ENCODE peak calls at places on chromosomes 12 and 14, in nine cellular contexts. Z is right cardiac atrium; H is CD8-positive, alpha-beta memory T cell; P is IMR-90; T is ascending aorta; K is pancreas; N is AG04450; G is fibroblast of lung; D is heart right ventricle. R is an unnamed sample. For H3K9me3, the result is how much of the 10 kb centered on the place peaks cover.

GRCh38 chr12:68237068-68237467 is 11.5 kb upstream of the IL26 start:
- DNase-seq in Z (no peak), H (no peak), P (no peak), T (no peak), K (no peak), N (no peak), G (peak), D (no peak), R (no peak)

GRCh38 chr12:82468563-82468962 is 110.2 kb downstream of the METTL25 start:
- DNase-seq in Z (no peak), H (no peak), P (no peak), T (no peak), K (no peak), N (no peak), G (no peak), D (no peak), R (no peak)

GRCh38 chr12:48350249-48351021 is at the start of gene ZNF641:
- DNase-seq in Z (peak), H (peak), P (peak), T (peak), K (peak), N (peak), G (peak), D (peak), R (peak)

GRCh38 chr12:64625243-64626077 is 15.2 kb downstream of the RASSF3 start:
- DNase-seq in Z (peak), H (no peak), P (peak), T (peak), K (peak), N (peak), G (peak), D (peak), R (peak)

GRCh38 chr14:24367506-24368214 is at the start of gene NFATC4:
- DNase-seq in Z (peak), H (no peak), P (peak), T (peak), K (peak), N (peak), G (peak), D (peak), R (peak)

GRCh38 chr14:45715946-45716345 is 462.9 kb upstream of the MIS18BP1 start:
- DNase-seq in Z (no peak), H (no peak), P (no peak), T (no peak), K (no peak), N (no peak), G (no peak), D (no peak), R (no peak)

GRCh38 chr14:95514131-95515079 is 2.0 kb downstream of the SYNE3 start:
- DNase-seq in Z (no peak), H (no peak), P (no peak), T (peak), K (no peak), N (no peak), G (no peak), D (no peak), R (no peak)

GRCh38 chr12:89469361-89469760 is 55.2 kb downstream of the GALNT4 start:
- DNase-seq in Z (no peak), H (no peak), P (peak), T (no peak), K (no peak), N (no peak), G (peak), D (no peak), R (no peak)

GRCh38 chr12:120007272-120007671 is 18.2 kb downstream of the BICDL1 start:
- DNase-seq in Z (no peak), H (peak), P (no peak), T (no peak), K (no peak), N (no peak), G (no peak), D (no peak), R (peak)

GRCh38 chr12:58656254-58657009 is 263.9 kb downstream of the LRIG3 start:
- DNase-seq in Z (no peak), H (no peak), P (no peak), T (no peak), K (no peak), N (no peak), G (no peak), D (no peak), R (no peak)

GRCh38 chr14:60656755-60657608 is 7.7 kb upstream of the SIX1 start:
- DNase-seq in Z (peak), H (no peak), P (peak), T (no peak), K (peak), N (no peak), G (peak), D (peak), R (peak)

GRCh38 chr12:112822056-112822455 is 30.5 kb downstream of the RPH3A start:
- DNase-seq in Z (no peak), H (no peak), P (no peak), T (no peak), K (no peak), N (no peak), G (no peak), D (no peak), R (no peak)

GRCh38 chr14:40760703-40761102 is 846.0 kb upstream of the LRFN5 start:
- DNase-seq in Z (no peak), H (no peak), P (no peak), T (no peak), K (no peak), N (no peak), G (no peak), D (no peak), R (no peak)

GRCh38 chr12:124412646-124413015 is 117.7 kb downstream of the RFLNA start:
- DNase-seq in Z (no peak), H (no peak), P (no peak), T (no peak), K (no peak), N (no peak), G (no peak), D (no peak), R (no peak)

GRCh38 chr14:31700282-31701074 is 139.3 kb downstream of the NUBPL start:
- DNase-seq in Z (no peak), H (no peak), P (no peak), T (no peak), K (no peak), N (no peak), G (no peak), D (no peak), R (no peak)

GRCh38 chr14:31705731-31706130 is 144.5 kb downstream of the NUBPL start:
- DNase-seq in Z (no peak), H (no peak), P (no peak), T (no peak), K (no peak), N (no peak), G (no peak), D (no peak), R (no peak)

GRCh38 chr14:31699809-31700208 is 138.6 kb downstream of the NUBPL start:
- DNase-seq in Z (no peak), H (no peak), P (no peak), T (no peak), K (no peak), N (no peak), G (no peak), D (no peak), R (no peak)

GRCh38 chr14:31703056-31703455 is 141.9 kb downstream of the NUBPL start:
- DNase-seq in Z (no peak), H (no peak), P (peak), T (no peak), K (no peak), N (no peak), G (no peak), D (no peak), R (no peak)
- H3K9me3 ChIP-seq in Z (under half), H (under half), P (under half), T (under half), K (under half), N (under half), G (under half), D (under half), R (under half)

GRCh38 chr12:75951399-75952228 is 80.0 kb downstream of the PHLDA1 start:
- DNase-seq in Z (no peak), H (no peak), P (no peak), T (no peak), K (no peak), N (no peak), G (peak), D (no peak), R (peak)
- H3K27ac ChIP-seq in Z (no peak), H (no peak), P (peak), T (no peak), K (peak), N (peak), G (peak), D (no peak), R (no peak)

GRCh38 chr14:34018564-34019244 is 67.8 kb upstream of the EGLN3 start:
- DNase-seq in Z (peak), H (no peak), P (no peak), T (peak), K (no peak), N (no peak), G (no peak), D (peak), R (peak)
- H3K4me3 ChIP-seq in Z (peak), H (peak), P (no peak), T (peak), K (no peak), N (no peak), G (no peak), D (peak), R (no peak)

GRCh38 chr14:105927094-105927475 is 400.7 kb downstream of the TMEM121 start:
- DNase-seq in Z (no peak), H (no peak), P (no peak), T (peak), K (no peak), N (no peak), G (no peak), D (no peak), R (no peak)

GRCh38 chr14:105927661-105928060 is 401.3 kb downstream of the TMEM121 start:
- DNase-seq in Z (no peak), H (no peak), P (no peak), T (peak), K (no peak), N (no peak), G (no peak), D (no peak), R (no peak)

GRCh38 chr14:105930572-105930971 is 404.2 kb downstream of the TMEM121 start:
- DNase-seq in Z (no peak), H (no peak), P (no peak), T (peak), K (no peak), N (no peak), G (no peak), D (no peak), R (no peak)

GRCh38 chr14:105931808-105932483 is 405.6 kb downstream of the TMEM121 start:
- DNase-seq in Z (no peak), H (no peak), P (no peak), T (no peak), K (no peak), N (no peak), G (no peak), D (no peak), R (no peak)

DNA sequence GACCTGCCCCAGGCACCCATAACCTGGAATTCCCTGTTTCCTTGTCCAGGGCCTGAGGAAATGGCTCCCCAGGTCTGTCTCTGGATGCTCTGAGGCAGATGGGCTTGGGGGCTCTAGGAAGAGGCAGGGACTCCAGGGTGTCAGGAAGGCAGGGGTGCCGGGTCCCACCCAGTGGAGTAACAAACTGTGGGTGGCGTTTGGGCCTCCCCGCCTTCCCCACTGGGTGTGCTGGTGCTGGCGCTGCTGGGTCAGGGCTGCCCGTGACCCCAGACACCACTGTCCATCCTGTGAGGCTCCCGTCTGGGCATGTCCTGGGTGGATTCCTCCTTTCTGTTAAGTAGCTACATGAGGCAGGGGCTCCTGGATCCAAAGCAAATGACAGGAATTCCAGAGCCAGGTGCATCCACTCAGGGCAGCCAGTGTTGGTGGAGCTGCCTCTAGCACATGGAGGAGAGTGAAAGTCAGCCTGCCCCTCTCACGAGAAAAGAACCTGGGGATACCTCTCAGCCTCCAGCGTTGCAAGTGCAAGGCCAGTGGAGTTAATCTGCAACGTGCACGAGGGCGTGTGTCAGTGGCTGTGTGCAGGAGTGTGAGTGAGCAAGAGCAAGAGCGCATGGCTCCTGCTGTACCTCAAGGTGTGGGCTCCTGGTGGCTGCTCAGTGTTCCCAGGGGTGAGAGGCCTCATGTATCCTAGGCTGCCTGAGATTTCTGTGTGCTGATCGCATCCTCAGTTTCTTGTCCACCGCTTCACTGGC is 403.1 kb downstream of the TMEM121 start:
- DNase-seq in Z (no peak), H (no peak), P (no peak), T (peak), K (no peak), N (no peak), G (no peak), D (no peak), R (no peak)
- H3K9me3 ChIP-seq in Z (under half), H (under half), P (under half), T (under half), K (under half), N (half or more), G (under half), D (under half), R (under half)

GRCh38 chr14:99520571-99521081 is 39.4 kb downstream of the CCNK start:
- DNase-seq in Z (no peak), H (peak), P (no peak), T (no peak), K (no peak), N (no peak), G (no peak), D (no peak), R (no peak)
- H3K27ac ChIP-seq in Z (no peak), H (no peak), P (no peak), T (no peak), K (no peak), N (no peak), G (no peak), D (no peak), R (no peak)